ENCODE peak calls at places on chromosome 7, in seven cellular contexts. V is neural progenitor cell; B is cardiac muscle cell; G is pancreas; X is breast epithelium; R is CD8-positive, alpha-beta T cell; H is ascending aorta. F is an unnamed sample.

GRCh38 chr7:158705234-158705890 is 758 bp upstream of the NCAPG2 start:
- DNase-seq in X (no peak), V (peak; percentile 18), R (no peak), B (no peak), G (no peak), H (no peak), F (no peak)

GRCh38 chr7:48760528-48761265 is 163.7 kb upstream of the CDC14C start:
- DNase-seq in V (no peak), B (no peak), X (no peak), G (no peak), R (no peak), H (no peak), F (no peak)

GRCh38 chr7:107638594-107638993 is 22.0 kb upstream of the SLC26A4 start:
- DNase-seq in R (no peak), X (no peak), V (no peak), G (no peak), H (no peak), B (no peak), F (no peak)

GRCh38 chr7:107874605-107875446 is 16.2 kb upstream of the DLD start:
- DNase-seq in R (no peak), V (peak; percentile 57), G (no peak), X (no peak), B (peak; percentile 80), H (no peak), F (no peak)

GRCh38 chr7:159017741-159018140 is 126.9 kb downstream of the VIPR2 start:
- DNase-seq in B (no peak), R (no peak), V (no peak), H (no peak), X (no peak), G (no peak), F (no peak)

GRCh38 chr7:24834150-24834798 is 77.0 kb upstream of the GSDME start:
- DNase-seq in X (no peak), G (peak; percentile 31), B (no peak), V (no peak), H (no peak), R (no peak), F (peak; percentile 47)

GRCh38 chr7:17275749-17276671 is 22.4 kb upstream of the AHR start:
- DNase-seq in B (peak; percentile 93), V (no peak), R (no peak), X (no peak), G (no peak), H (no peak), F (no peak)

GRCh38 chr7:100389437-100390088 is 16.3 kb downstream of the PILRA start:
- DNase-seq in B (no peak), V (no peak), H (no peak), X (no peak), R (no peak), G (no peak), F (no peak)

GRCh38 chr7:131173148-131173890 is 154.4 kb upstream of the MKLN1 start:
- DNase-seq in B (no peak), G (no peak), V (no peak), X (no peak), H (no peak), R (no peak), F (no peak)

GRCh38 chr7:21103426-21104123 is 316.9 kb upstream of the SP8 start:
- DNase-seq in X (no peak), G (no peak), R (no peak), B (no peak), H (no peak), V (no peak), F (no peak)

GRCh38 chr7:30214651-30215137 is 69.7 kb upstream of the ZNRF2 start:
- DNase-seq in X (no peak), H (no peak), V (no peak), R (no peak), G (no peak), B (no peak), F (no peak)

GRCh38 chr7:24956021-24956420 is 24.0 kb downstream of the OSBPL3 start:
- DNase-seq in H (no peak), G (no peak), X (no peak), V (no peak), R (no peak), B (no peak), F (no peak)

GRCh38 chr7:137036768-137037167 is 168.3 kb downstream of the CHRM2 start:
- DNase-seq in R (no peak), G (no peak), V (no peak), X (no peak), H (no peak), B (peak; percentile 41), F (no peak)

GRCh38 chr7:35731349-35731748 is 36.4 kb upstream of the HERPUD2 start:
- DNase-seq in B (no peak), R (no peak), H (no peak), V (no peak), G (no peak), X (no peak), F (no peak)
- H3K4me1 ChIP-seq in B (peaks cover 23% of the 10 kb centered on the region), R (peaks cover 38% of the 10 kb centered on the region), H (peaks cover 4% of the 10 kb centered on the region), V (peaks cover 15% of the 10 kb centered on the region), G (no peaks in the 10 kb centered on the region), X (no peaks in the 10 kb centered on the region), F (no peaks in the 10 kb centered on the region)

GRCh38 chr7:155401884-155402283 is 56.0 kb upstream of the EN2 start:
- DNase-seq in H (no peak), G (no peak), R (no peak), B (no peak), X (no peak), V (no peak), F (no peak)
- H3K27me3 ChIP-seq in H (no peaks in the 10 kb centered on the region), G (no peaks in the 10 kb centered on the region), R (no peaks in the 10 kb centered on the region), B (peaks cover 61% of the 10 kb centered on the region), X (no peaks in the 10 kb centered on the region), V (peaks cover 73% of the 10 kb centered on the region), F (peaks cover 8% of the 10 kb centered on the region)

DNA sequence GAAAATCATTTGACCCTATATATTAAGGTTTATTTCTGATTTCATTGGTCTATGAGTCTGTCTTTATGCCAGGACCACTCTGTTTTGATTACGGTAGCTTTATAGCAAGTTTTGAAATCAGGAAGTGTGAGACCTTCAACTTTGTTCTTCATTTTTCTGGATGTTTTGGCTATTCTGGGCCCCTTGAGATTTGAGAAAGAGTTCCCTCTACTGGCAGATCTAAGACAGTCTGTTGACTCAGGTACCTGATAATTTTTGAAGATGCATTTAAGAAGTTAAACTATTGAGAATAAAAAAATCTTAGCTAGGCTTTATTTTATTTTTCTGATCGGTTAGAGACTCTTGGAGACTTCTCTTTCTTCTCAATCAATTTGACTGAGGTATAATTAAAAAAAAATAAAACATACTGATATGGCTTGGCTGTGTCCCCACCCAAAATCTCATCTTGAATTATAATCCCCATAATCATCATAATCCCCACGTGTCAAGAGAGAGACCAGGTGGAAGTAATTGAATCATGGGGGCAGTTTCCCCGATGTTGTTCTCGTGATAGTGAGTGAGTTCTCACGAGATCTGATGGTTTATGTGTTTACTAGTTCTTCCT is 209.2 kb downstream of the SNX10 start:
- DNase-seq in V (peak; percentile 44), R (no peak), B (peak; percentile 41), H (no peak), X (no peak), G (no peak), F (no peak)
- TF ChIP-seq CTCF in V (peak; percentile 79), R (peak; percentile 19), B (peak; percentile 48), H (peak; percentile 12), X (peak; percentile 43), G (no peak), F (peak; percentile 44)

DNA sequence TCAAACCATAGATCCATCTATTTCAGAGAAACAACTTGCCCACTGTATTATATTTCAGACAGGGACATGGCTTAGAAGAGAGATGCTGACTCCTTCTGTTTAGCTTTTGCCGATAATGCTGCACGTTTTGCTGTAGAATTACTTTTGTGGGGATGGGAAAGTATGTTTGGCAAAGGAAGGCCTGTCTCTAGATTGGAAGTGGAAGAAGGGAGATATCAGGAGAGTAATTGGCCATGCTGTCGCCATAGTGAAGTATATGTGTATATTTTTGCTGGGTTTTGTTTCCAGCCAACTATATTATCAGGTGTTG is 80.5 kb downstream of the AUTS2 start:
- DNase-seq in R (no peak), H (no peak), B (no peak), V (no peak), G (no peak), X (no peak), F (no peak)
- H3K4me1 ChIP-seq in R (no peaks in the 10 kb centered on the region), H (no peaks in the 10 kb centered on the region), B (peaks cover 22% of the 10 kb centered on the region), V (peaks cover 19% of the 10 kb centered on the region), G (peaks cover 10% of the 10 kb centered on the region), X (no peaks in the 10 kb centered on the region), F (peaks cover 3% of the 10 kb centered on the region)

GRCh38 chr7:1663857-1664651 is 6.0 kb upstream of the ELFN1 start:
- DNase-seq in R (no peak), B (no peak), H (no peak), G (peak; percentile 11), X (no peak), V (peak; percentile 61), F (peak; percentile 33)
- H3K27me3 ChIP-seq in R (peaks cover 3% of the 10 kb centered on the region), B (peaks cover 18% of the 10 kb centered on the region), H (peaks cover 26% of the 10 kb centered on the region), G (peaks cover 9% of the 10 kb centered on the region), X (peaks cover 9% of the 10 kb centered on the region), V (peaks cover 89% of the 10 kb centered on the region), F (peaks cover 98% of the 10 kb centered on the region)

GRCh38 chr7:13359656-13360055 is 629.8 kb downstream of the ETV1 start:
- DNase-seq in G (no peak), X (no peak), R (no peak), V (no peak), B (no peak), H (no peak), F (no peak)
- TF ChIP-seq CTCF in G (no peak), X (no peak), R (no peak), V (no peak), B (no peak), H (no peak), F (no peak)

DNA sequence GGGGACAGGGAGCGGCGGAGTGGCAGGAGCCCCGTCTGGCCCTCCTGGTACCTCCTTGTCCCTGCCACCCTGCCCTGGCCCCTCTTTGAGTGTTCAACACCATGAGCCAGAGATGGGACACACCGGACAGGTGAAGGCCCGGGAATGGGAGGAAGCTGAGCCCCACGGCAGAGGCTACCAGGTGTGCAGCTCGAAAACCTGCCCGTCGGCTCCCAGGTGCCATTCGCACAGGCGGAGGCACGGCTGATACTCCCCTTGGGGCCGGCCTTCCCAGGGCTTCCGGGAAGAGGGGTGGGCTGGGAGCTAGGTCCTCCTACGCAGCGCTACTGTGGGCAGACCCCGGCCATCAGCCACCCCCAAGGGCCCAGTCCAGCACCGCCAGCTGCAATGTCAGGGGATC is 44.1 kb downstream of the TNRC18 start:
- DNase-seq in B (no peak), R (no peak), H (no peak), V (no peak), X (no peak), G (no peak), F (no peak)
- H3K4me1 ChIP-seq in B (peaks cover 18% of the 10 kb centered on the region), R (peaks cover 19% of the 10 kb centered on the region), H (peaks cover 12% of the 10 kb centered on the region), V (peaks cover 18% of the 10 kb centered on the region), X (peaks cover 4% of the 10 kb centered on the region), G (peaks cover 4% of the 10 kb centered on the region), F (peaks cover 10% of the 10 kb centered on the region)

GRCh38 chr7:128918266-128918665 is 7.8 kb upstream of the KCP start:
- DNase-seq in G (peak; percentile 6), H (no peak), X (no peak), V (no peak), B (no peak), R (no peak), F (no peak)
- H3K27me3 ChIP-seq in G (no peaks in the 10 kb centered on the region), H (no peaks in the 10 kb centered on the region), X (peaks cover 4% of the 10 kb centered on the region), V (peaks cover 52% of the 10 kb centered on the region), B (peaks cover 71% of the 10 kb centered on the region), R (no peaks in the 10 kb centered on the region), F (peaks cover 88% of the 10 kb centered on the region)

F was measured in left lung.